ENCODE peak calls at places on chromosomes 13 and 19, in six cellular contexts. K is cardiac fibroblast; X is ELF-1; H is RPMI8226; A is RWPE2; T is stimulated activated CD8-positive, alpha-beta memory T cell treated with anti-CD3 and anti-CD28 coated beads, Interleukin-4, amount 100 ng/mL, for 48 hours. E is an unnamed sample.

GRCh38 chr19:58054792-58055482 is 4.1 kb upstream of the ZNF135 start:
- DNase-seq in K (peak; percentile 19), X (no peak), H (no peak), A (no peak), T (no peak), E (peak; percentile 68)

GRCh38 chr19:30752201-30752600 is 380.0 kb downstream of the ZNF536 start:
- DNase-seq in K (no peak), X (no peak), H (no peak), A (no peak), T (no peak), E (no peak)

GRCh38 chr13:109331898-109332297 is 454.5 kb downstream of the IRS2 start:
- DNase-seq in K (peak; percentile 85), X (peak; percentile 33), H (no peak), A (no peak), T (no peak), E (peak; percentile 77)

GRCh38 chr13:107043016-107043957 is 475.4 kb upstream of the ARGLU1 start:
- DNase-seq in K (no peak), X (no peak), H (no peak), A (no peak), T (no peak), E (no peak)

GRCh38 chr19:4430760-4431159 is 26.8 kb downstream of the UBXN6 start:
- DNase-seq in K (no peak), X (no peak), H (no peak), A (no peak), T (no peak), E (no peak)

GRCh38 chr19:1312732-1313694 is 27.3 kb downstream of the EFNA2 start:
- DNase-seq in K (peak; percentile 19), X (peak; percentile 75), H (no peak), A (peak; percentile 75), T (no peak), E (peak; percentile 73)

GRCh38 chr19:6997679-6998445 is 23.4 kb downstream of the MBD3L2B start:
- DNase-seq in K (no peak), X (no peak), H (no peak), A (no peak), T (no peak), E (no peak)

GRCh38 chr13:113959198-113959597 is 14.7 kb downstream of the C13orf46 start:
- DNase-seq in K (no peak), X (no peak), H (no peak), A (no peak), T (no peak), E (no peak)

GRCh38 chr13:77994166-77994565 is 75.5 kb upstream of the EDNRB start:
- DNase-seq in K (no peak), X (no peak), H (no peak), A (no peak), T (no peak), E (no peak)

GRCh38 chr13:34257980-34258379 is 440.0 kb downstream of the RFC3 start:
- DNase-seq in K (no peak), X (no peak), H (no peak), A (no peak), T (no peak), E (no peak)

GRCh38 chr13:102609696-102610095 is 12.9 kb downstream of the TPP2 start:
- DNase-seq in K (no peak), X (no peak), H (no peak), A (no peak), T (no peak), E (no peak)

GRCh38 chr19:12770922-12771321 is 4.4 kb downstream of the HOOK2 start:
- DNase-seq in K (no peak), X (no peak), H (no peak), A (no peak), T (no peak), E (no peak)

GRCh38 chr19:51691122-51692064 is 1.7 kb upstream of the SPACA6 start:
- DNase-seq in K (peak; percentile 80), X (peak; percentile 43), H (no peak), A (no peak), T (no peak), E (peak; percentile 96)

GRCh38 chr19:1917926-1918325 is 12.7 kb downstream of the ADAT3 start:
- DNase-seq in K (no peak), X (no peak), H (no peak), A (no peak), T (no peak), E (no peak)

GRCh38 chr13:81957121-81957520 is 1616.2 kb upstream of the SPRY2 start:
- DNase-seq in K (no peak), X (peak; percentile 13), H (no peak), A (no peak), T (no peak), E (peak; percentile 55)

GRCh38 chr19:53196777-53197396 is 3.7 kb upstream of the ZNF665 start:
- DNase-seq in K (peak; percentile 96), X (peak; percentile 74), H (peak; percentile 68), A (peak; percentile 91), T (peak; percentile 97), E (peak; percentile 94)

GRCh38 chr13:29541400-29541799 is 54.1 kb downstream of the SLC7A1 start:
- DNase-seq in K (no peak), X (no peak), H (no peak), A (no peak), T (no peak), E (no peak)

GRCh38 chr19:1874554-1875185 is 10.6 kb downstream of the ABHD17A start:
- DNase-seq in K (no peak), X (no peak), H (peak; percentile 43), A (no peak), T (peak; percentile 46), E (no peak)

GRCh38 chr19:17249887-17250548 is 4.3 kb upstream of the NR2F6 start:
- DNase-seq in K (no peak), X (no peak), H (no peak), A (no peak), T (no peak), E (no peak)

GRCh38 chr19:5074830-5075394 is 106.0 kb downstream of the KDM4B start:
- DNase-seq in K (no peak), X (no peak), H (no peak), A (no peak), T (no peak), E (no peak)

GRCh38 chr19:35006999-35007365 is 6.9 kb downstream of the GRAMD1A start:
- DNase-seq in K (no peak), X (no peak), H (no peak), A (no peak), T (no peak), E (no peak)

GRCh38 chr19:32570081-32570785 is 10.8 kb upstream of the PDCD5 start:
- DNase-seq in K (peak; percentile 71), X (peak; percentile 54), H (peak; percentile 56), A (no peak), T (peak; percentile 56), E (peak; percentile 62)

GRCh38 chr13:94433055-94433947 is 46.2 kb downstream of the DCT start:
- DNase-seq in K (peak; percentile 55), X (peak; percentile 84), H (no peak), A (no peak), T (peak; percentile 43), E (peak; percentile 89)

E was measured in mesendoderm.